ENCODE peak calls at places on chromosomes 6 and 20, in five cellular contexts. One of them, this sample, is unnamed.

GRCh38 chr6:3663081-3663480 is 88.4 kb downstream of the PXDC1 start:
- DNase-seq in SK-N-SH: no peak
- DNase-seq in HepG2: no peak
- DNase-seq in HCT116: no peak
- DNase-seq in GM12878: no peak
- DNase-seq in this sample: no peak

GRCh38 chr6:26243132-26243531 is 121.9 kb upstream of the BTN3A2 start:
- DNase-seq in HepG2: no peak
- DNase-seq in SK-N-SH: no peak
- DNase-seq in GM12878: no peak
- DNase-seq in HCT116: no peak
- DNase-seq in this sample: no peak

GRCh38 chr20:54200487-54201267 is 7.2 kb upstream of the PFDN4 start:
- DNase-seq in HCT116: no peak
- DNase-seq in HepG2: no peak
- DNase-seq in SK-N-SH: no peak
- DNase-seq in GM12878: no peak
- DNase-seq in this sample: no peak

GRCh38 chr6:130018830-130019795 is 732 bp downstream of the L3MBTL3 start:
- DNase-seq in HCT116: no peak
- DNase-seq in HepG2: no peak
- DNase-seq in GM12878: no peak
- DNase-seq in SK-N-SH: peak
- DNase-seq in this sample: peak

GRCh38 chr6:157388924-157389323 is 7.9 kb downstream of the ZDHHC14 start:
- DNase-seq in GM12878: no peak
- DNase-seq in HepG2: no peak
- DNase-seq in SK-N-SH: no peak
- DNase-seq in HCT116: no peak
- DNase-seq in this sample: no peak

GRCh38 chr6:158361961-158362634 is 49.8 kb downstream of the TULP4 start:
- DNase-seq in GM12878: no peak
- DNase-seq in HepG2: no peak
- DNase-seq in SK-N-SH: no peak
- DNase-seq in HCT116: no peak
- DNase-seq in this sample: no peak

GRCh38 chr6:107113460-107114212 is 1.7 kb downstream of the BEND3 start:
- DNase-seq in SK-N-SH: no peak
- DNase-seq in GM12878: no peak
- DNase-seq in HepG2: no peak
- DNase-seq in HCT116: no peak
- DNase-seq in this sample: no peak

GRCh38 chr6:78864957-78865356 is 2.4 kb upstream of the IRAK1BP1 start:
- DNase-seq in SK-N-SH: no peak
- DNase-seq in GM12878: no peak
- DNase-seq in HCT116: no peak
- DNase-seq in HepG2: no peak
- DNase-seq in this sample: no peak

GRCh38 chr20:37380864-37381579 is 35.1 kb downstream of the SRC start:
- DNase-seq in SK-N-SH: peak
- DNase-seq in HCT116: no peak
- DNase-seq in HepG2: no peak
- DNase-seq in GM12878: no peak
- DNase-seq in this sample: no peak

GRCh38 chr20:63850689-63851547 is 10.4 kb upstream of the ABHD16B start:
- DNase-seq in HepG2: no peak
- DNase-seq in HCT116: no peak
- DNase-seq in SK-N-SH: no peak
- DNase-seq in GM12878: peak
- DNase-seq in this sample: no peak

GRCh38 chr6:161261325-161261724 is 12.5 kb downstream of the AGPAT4 start:
- DNase-seq in GM12878: no peak
- DNase-seq in SK-N-SH: no peak
- DNase-seq in HCT116: no peak
- DNase-seq in HepG2: no peak
- DNase-seq in this sample: no peak

GRCh38 chr20:301886-302848 is 4.8 kb downstream of the ZCCHC3 start:
- DNase-seq in HCT116: no peak
- DNase-seq in GM12878: no peak
- DNase-seq in SK-N-SH: no peak
- DNase-seq in HepG2: no peak
- DNase-seq in this sample: no peak

GRCh38 chr6:70823651-70824050 is 133.2 kb downstream of the B3GAT2 start:
- DNase-seq in GM12878: no peak
- DNase-seq in HCT116: no peak
- DNase-seq in SK-N-SH: no peak
- DNase-seq in HepG2: no peak
- DNase-seq in this sample: no peak

GRCh38 chr6:40295251-40295949 is 291.8 kb downstream of the LRFN2 start:
- DNase-seq in GM12878: no peak
- DNase-seq in SK-N-SH: no peak
- DNase-seq in HCT116: no peak
- DNase-seq in HepG2: no peak
- DNase-seq in this sample: no peak

GRCh38 chr6:152552616-152553209 is 84.4 kb downstream of the SYNE1 start:
- DNase-seq in SK-N-SH: peak
- DNase-seq in HepG2: peak
- DNase-seq in GM12878: peak
- DNase-seq in HCT116: peak
- DNase-seq in this sample: no peak

GRCh38 chr6:152698692-152699091 is 995 bp downstream of the MYCT1 start:
- DNase-seq in HCT116: no peak
- DNase-seq in SK-N-SH: no peak
- DNase-seq in GM12878: no peak
- DNase-seq in HepG2: no peak
- DNase-seq in this sample: no peak

GRCh38 chr6:160431231-160431630 is 83.1 kb downstream of the SLC22A3 start:
- DNase-seq in SK-N-SH: no peak
- DNase-seq in GM12878: no peak
- DNase-seq in HCT116: no peak
- DNase-seq in HepG2: no peak
- DNase-seq in this sample: no peak

GRCh38 chr6:147787407-147787806 is 278.9 kb downstream of the SAMD5 start:
- DNase-seq in SK-N-SH: no peak
- DNase-seq in HCT116: no peak
- DNase-seq in HepG2: peak
- DNase-seq in GM12878: no peak
- DNase-seq in this sample: peak

GRCh38 chr20:58700121-58700780 is 7.7 kb downstream of the NPEPL1 start:
- DNase-seq in HCT116: no peak
- DNase-seq in HepG2: no peak
- DNase-seq in SK-N-SH: no peak
- DNase-seq in GM12878: no peak
- DNase-seq in this sample: no peak

GRCh38 chr6:46652603-46653438 is at the start of the genes CYP39A1 and SLC25A27:
- DNase-seq in GM12878: no peak
- DNase-seq in SK-N-SH: peak
- DNase-seq in HepG2: peak
- DNase-seq in HCT116: peak
- DNase-seq in this sample: peak

GRCh38 chr6:11974089-11974488 is 38.0 kb upstream of the HIVEP1 start:
- DNase-seq in SK-N-SH: no peak
- DNase-seq in GM12878: no peak
- DNase-seq in HCT116: no peak
- DNase-seq in HepG2: no peak
- DNase-seq in this sample: no peak

GRCh38 chr6:15839969-15840541 is 177.2 kb upstream of the DTNBP1 start:
- DNase-seq in HCT116: no peak
- DNase-seq in HepG2: no peak
- DNase-seq in GM12878: no peak
- DNase-seq in SK-N-SH: no peak
- DNase-seq in this sample: no peak

GRCh38 chr6:67591910-67592309 is 1043.2 kb upstream of the ADGRB3 start:
- DNase-seq in HCT116: no peak
- DNase-seq in GM12878: no peak
- DNase-seq in SK-N-SH: no peak
- DNase-seq in HepG2: no peak
- DNase-seq in this sample: no peak

DNA sequence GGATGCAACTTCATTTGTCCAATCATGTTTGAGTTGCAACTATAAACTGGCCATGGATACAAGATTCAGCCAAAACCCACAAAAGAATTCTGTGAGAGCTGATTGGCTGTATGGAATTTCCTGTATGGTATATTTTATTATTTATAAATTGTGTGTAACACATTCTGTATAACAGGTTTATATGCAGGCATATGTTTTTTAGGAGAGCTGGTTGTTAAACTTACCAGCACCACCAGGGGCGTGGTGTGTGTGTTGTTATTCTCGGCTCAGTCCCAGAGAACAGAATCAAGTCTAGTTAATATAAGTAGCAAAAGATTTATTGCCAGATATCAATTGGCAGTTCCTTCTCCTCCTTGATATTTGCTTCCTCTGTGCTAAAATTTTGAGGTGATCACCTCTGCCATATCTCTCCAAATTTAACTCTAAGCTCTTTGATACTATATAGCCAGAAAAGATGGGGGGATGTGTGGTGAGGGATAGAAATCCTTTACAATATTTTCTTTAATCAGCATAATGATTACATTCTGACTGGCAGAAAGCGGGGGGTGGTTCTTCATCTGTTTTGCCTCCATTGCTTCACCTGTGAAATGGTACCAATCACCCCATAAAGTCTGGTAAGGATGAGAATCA is 22.9 kb downstream of the CNBD2 start:
- DNase-seq in HepG2: peak
- DNase-seq in GM12878: no peak
- DNase-seq in HCT116: peak
- DNase-seq in SK-N-SH: peak
- DNase-seq in this sample: peak
- TF ChIP-seq JUND in HepG2: no peak
- TF ChIP-seq JUND in GM12878: no peak
- TF ChIP-seq JUND in HCT116: no peak
- TF ChIP-seq JUND in SK-N-SH: no peak
- TF ChIP-seq JUND in this sample: no peak

DNA sequence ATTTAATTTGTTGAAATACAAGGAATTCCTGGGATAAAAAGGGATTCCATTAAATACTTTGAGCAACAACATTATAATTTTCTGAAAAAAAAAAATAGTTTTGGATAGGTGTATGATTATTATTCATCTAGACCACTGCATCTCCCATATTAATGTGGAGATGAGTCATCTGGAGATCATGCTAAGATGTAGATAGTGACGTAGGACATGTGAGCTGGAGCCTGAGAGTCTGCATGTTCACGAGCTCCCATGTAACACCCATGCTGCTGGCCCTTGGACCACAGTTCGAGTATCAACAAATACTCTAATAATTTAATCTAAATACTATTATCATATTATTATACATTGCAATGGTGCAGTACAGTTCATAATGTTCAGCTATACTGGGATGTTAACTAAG is 91.6 kb downstream of the EPM2A start:
- DNase-seq in GM12878: no peak
- DNase-seq in HepG2: no peak
- DNase-seq in SK-N-SH: no peak
- DNase-seq in HCT116: no peak
- DNase-seq in this sample: no peak
- TF ChIP-seq JUND in GM12878: no peak
- TF ChIP-seq JUND in HepG2: no peak
- TF ChIP-seq JUND in SK-N-SH: no peak
- TF ChIP-seq JUND in HCT116: no peak
- TF ChIP-seq JUND in this sample: no peak

GRCh38 chr6:29984992-29985391 is 42.7 kb downstream of the HLA-A start:
- DNase-seq in SK-N-SH: no peak
- DNase-seq in GM12878: no peak
- DNase-seq in HCT116: no peak
- DNase-seq in HepG2: no peak
- DNase-seq in this sample: no peak

GRCh38 chr6:29977425-29977727 is 35.0 kb downstream of the HLA-A start:
- DNase-seq in SK-N-SH: no peak
- DNase-seq in HepG2: no peak
- DNase-seq in GM12878: no peak
- DNase-seq in HCT116: no peak
- DNase-seq in this sample: no peak

GRCh38 chr6:29984232-29984631 is 41.9 kb downstream of the HLA-A start:
- DNase-seq in GM12878: no peak
- DNase-seq in HCT116: no peak
- DNase-seq in SK-N-SH: no peak
- DNase-seq in HepG2: no peak
- DNase-seq in this sample: no peak

GRCh38 chr6:29980501-29980900 is 38.2 kb downstream of the HLA-A start:
- DNase-seq in SK-N-SH: no peak
- DNase-seq in HCT116: no peak
- DNase-seq in GM12878: no peak
- DNase-seq in HepG2: no peak
- DNase-seq in this sample: peak

GRCh38 chr6:29981211-29981812 is 39.0 kb downstream of the HLA-A start:
- DNase-seq in HCT116: no peak
- DNase-seq in GM12878: no peak
- DNase-seq in SK-N-SH: no peak
- DNase-seq in HepG2: no peak
- DNase-seq in this sample: no peak
- TF ChIP-seq JUND in HCT116: no peak
- TF ChIP-seq JUND in GM12878: no peak
- TF ChIP-seq JUND in SK-N-SH: no peak
- TF ChIP-seq JUND in HepG2: no peak
- TF ChIP-seq JUND in this sample: no peak

GRCh38 chr6:76702187-76702586 is 629.7 kb upstream of the IMPG1 start:
- DNase-seq in SK-N-SH: no peak
- DNase-seq in HCT116: no peak
- DNase-seq in GM12878: no peak
- DNase-seq in HepG2: no peak
- DNase-seq in this sample: peak

GRCh38 chr6:76701610-76702009 is 629.1 kb upstream of the IMPG1 start:
- DNase-seq in HepG2: no peak
- DNase-seq in HCT116: no peak
- DNase-seq in SK-N-SH: no peak
- DNase-seq in GM12878: no peak
- DNase-seq in this sample: peak

GRCh38 chr6:76706086-76706485 is 633.6 kb upstream of the IMPG1 start:
- DNase-seq in HepG2: no peak
- DNase-seq in GM12878: no peak
- DNase-seq in HCT116: no peak
- DNase-seq in SK-N-SH: no peak
- DNase-seq in this sample: no peak

GRCh38 chr6:76703285-76703684 is 630.8 kb upstream of the IMPG1 start:
- DNase-seq in GM12878: no peak
- DNase-seq in SK-N-SH: no peak
- DNase-seq in HCT116: no peak
- DNase-seq in HepG2: no peak
- DNase-seq in this sample: no peak

GRCh38 chr6:76703786-76704185 is 631.3 kb upstream of the IMPG1 start:
- DNase-seq in GM12878: no peak
- DNase-seq in SK-N-SH: no peak
- DNase-seq in HepG2: no peak
- DNase-seq in HCT116: no peak
- DNase-seq in this sample: no peak
- TF ChIP-seq JUND in GM12878: no peak
- TF ChIP-seq JUND in SK-N-SH: no peak
- TF ChIP-seq JUND in HepG2: no peak
- TF ChIP-seq JUND in HCT116: no peak
- TF ChIP-seq JUND in this sample: no peak

GRCh38 chr6:27288136-27289044 is 23.7 kb downstream of the POM121L2 start:
- DNase-seq in HepG2: no peak
- DNase-seq in SK-N-SH: no peak
- DNase-seq in GM12878: no peak
- DNase-seq in HCT116: no peak
- DNase-seq in this sample: no peak
- TF ChIP-seq JUND in HepG2: no peak
- TF ChIP-seq JUND in SK-N-SH: no peak
- TF ChIP-seq JUND in GM12878: no peak
- TF ChIP-seq JUND in HCT116: no peak
- TF ChIP-seq JUND in this sample: no peak

This sample was measured in T47D.